ENCODE peak calls at places on chromosomes 13 and 19, in six cellular contexts. G is CD8-positive, alpha-beta T cell; T is testis; Z is tibial nerve; P is suprapubic skin; X is body of pancreas. U is an unnamed sample. For H3K36me3 and H3K9me3, the result is how much of the 10 kb centered on the place peaks cover.

GRCh38 chr13:50290186-50290585 is 274.9 kb downstream of the KCNRG start:
- DNase-seq in G (no peak), P (no peak), T (no peak), Z (no peak), X (no peak), U (no peak)

GRCh38 chr19:47419789-47420188 is 462 bp upstream of the MEIS3 start:
- DNase-seq in G (no peak), Z (no peak), P (no peak), T (no peak), X (no peak), U (no peak)

GRCh38 chr19:13842294-13843103 is 34.4 kb upstream of the NANOS3 start:
- DNase-seq in Z (peak), P (peak), G (peak), X (peak), T (peak), U (peak)

GRCh38 chr13:87666826-87667225 is 4.3 kb upstream of the SLITRK5 start:
- DNase-seq in X (no peak), G (no peak), P (no peak), T (no peak), Z (no peak), U (peak)

GRCh38 chr19:55014714-55015113 is 23.4 kb downstream of the GP6 start:
- DNase-seq in Z (no peak), P (no peak), X (no peak), T (no peak), G (no peak), U (no peak)

GRCh38 chr19:1847684-1848398 is 442 bp downstream of the REXO1 start:
- DNase-seq in P (no peak), X (no peak), Z (no peak), G (no peak), T (peak), U (peak)

GRCh38 chr19:11737964-11738745 is 591 bp downstream of the ZNF823 start:
- DNase-seq in T (peak), X (peak), P (peak), G (peak), Z (peak), U (peak)

GRCh38 chr19:16462757-16463250 is 9.0 kb downstream of the EPS15L1 start:
- DNase-seq in P (no peak), G (no peak), X (no peak), Z (no peak), T (no peak), U (no peak)

GRCh38 chr13:93857126-93857525 is 622.4 kb downstream of the DCT start:
- DNase-seq in G (no peak), X (no peak), Z (no peak), P (no peak), T (no peak), U (no peak)

GRCh38 chr13:108561152-108561551 is 68.3 kb upstream of the MYO16 start:
- DNase-seq in P (no peak), G (no peak), T (no peak), X (no peak), Z (no peak), U (no peak)

GRCh38 chr19:58398545-58398944 is 3.1 kb downstream of the RNF225 start:
- DNase-seq in X (no peak), T (no peak), P (no peak), Z (no peak), G (no peak), U (no peak)

GRCh38 chr13:94601446-94602431 is at the start of gene GPR180:
- DNase-seq in P (peak), X (peak), Z (peak), G (peak), T (peak), U (peak)

GRCh38 chr13:98217597-98217996 is 40.5 kb upstream of the RNF113B start:
- DNase-seq in X (no peak), Z (no peak), P (no peak), T (no peak), G (no peak), U (no peak)

GRCh38 chr19:1364070-1364719 is 19.5 kb upstream of the NDUFS7 start:
- DNase-seq in G (peak), X (no peak), T (no peak), P (no peak), Z (no peak), U (no peak)

GRCh38 chr13:24650157-24650556 is 30.1 kb upstream of the ATP12A start:
- DNase-seq in T (no peak), Z (no peak), P (no peak), X (no peak), G (no peak), U (no peak)

GRCh38 chr13:42041684-42042035 is 6.8 kb upstream of the DGKH start:
- DNase-seq in X (peak), Z (no peak), G (no peak), T (peak), P (no peak), U (peak)

GRCh38 chr13:106367361-106367781 is 168.1 kb downstream of the EFNB2 start:
- DNase-seq in X (no peak), T (no peak), Z (no peak), P (no peak), G (no peak), U (no peak)

GRCh38 chr13:51971520-51972426 is 39.5 kb downstream of the ATP7B start:
- DNase-seq in X (no peak), T (no peak), G (no peak), P (no peak), Z (no peak), U (no peak)

GRCh38 chr13:110261166-110262081 is 45.5 kb downstream of the COL4A1 start:
- DNase-seq in G (no peak), Z (no peak), T (no peak), P (no peak), X (no peak), U (no peak)

GRCh38 chr13:34430294-34430693 is 511.8 kb upstream of the NBEA start:
- DNase-seq in P (no peak), G (no peak), Z (no peak), T (no peak), X (no peak), U (no peak)

GRCh38 chr13:39803851-39804250 is 148.4 kb downstream of the COG6 start:
- DNase-seq in T (no peak), X (no peak), G (no peak), P (no peak), Z (no peak), U (peak)

GRCh38 chr13:41678320-41678719 is 221.0 kb downstream of the RGCC start:
- DNase-seq in Z (no peak), P (no peak), T (no peak), X (no peak), G (no peak), U (no peak)

GRCh38 chr13:37811441-37811840 is 58.1 kb downstream of the TRPC4 start:
- DNase-seq in G (no peak), Z (no peak), X (no peak), T (no peak), P (no peak), U (no peak)

GRCh38 chr13:20145521-20145920 is 15.3 kb downstream of the GJA3 start:
- DNase-seq in P (no peak), T (no peak), Z (no peak), X (no peak), G (no peak), U (no peak)

GRCh38 chr19:18417250-18418033 is 1.8 kb upstream of the SSBP4 start:
- DNase-seq in Z (peak), P (peak), G (no peak), X (peak), T (peak), U (peak)

GRCh38 chr19:52516191-52516590 is 11.3 kb upstream of the ZNF808 start:
- DNase-seq in X (no peak), G (no peak), T (no peak), Z (no peak), P (no peak), U (no peak)

GRCh38 chr19:23440791-23441190 is 45.5 kb upstream of the ZNF91 start:
- DNase-seq in T (peak), Z (no peak), X (no peak), G (no peak), P (no peak), U (peak)

GRCh38 chr13:107275945-107276614 is 708.1 kb upstream of the ARGLU1 start:
- DNase-seq in Z (no peak), G (no peak), T (no peak), X (no peak), P (no peak), U (no peak)

GRCh38 chr19:33724021-33724722 is 72.5 kb upstream of the KCTD15 start:
- DNase-seq in T (no peak), G (no peak), X (no peak), Z (no peak), P (no peak), U (no peak)

GRCh38 chr13:25170554-25171107 is 1.5 kb downstream of the AMER2 start:
- DNase-seq in T (peak), P (no peak), Z (no peak), G (peak), X (no peak), U (no peak)

GRCh38 chr19:38047641-38048040 is 140.6 kb downstream of the SIPA1L3 start:
- DNase-seq in T (no peak), X (no peak), P (no peak), G (no peak), Z (no peak), U (no peak)

GRCh38 chr13:20843177-20843576 is 59.4 kb downstream of the XPO4 start:
- DNase-seq in X (no peak), T (no peak), Z (no peak), P (no peak), G (no peak), U (peak)

GRCh38 chr13:66348745-66349720 is 881.1 kb downstream of the PCDH9 start:
- DNase-seq in Z (no peak), X (peak), P (no peak), G (no peak), T (no peak), U (no peak)

GRCh38 chr19:44894946-44895345 is 3.9 kb downstream of the TOMM40 start:
- DNase-seq in P (no peak), G (no peak), T (no peak), Z (no peak), X (no peak), U (no peak)
- H3K36me3 ChIP-seq in P (half or more), G (under half), T (under half), Z (under half), X (under half), U (half or more)

GRCh38 chr19:57262044-57262443 is 18.2 kb upstream of the ZNF460 start:
- DNase-seq in T (no peak), Z (no peak), G (no peak), P (no peak), X (no peak), U (no peak)

GRCh38 chr19:57267294-57267693 is 13.0 kb upstream of the ZNF460 start:
- DNase-seq in X (no peak), G (no peak), P (no peak), Z (no peak), T (no peak), U (peak)

GRCh38 chr19:57263244-57263643 is 17.0 kb upstream of the ZNF460 start:
- DNase-seq in T (no peak), X (no peak), P (no peak), Z (no peak), G (no peak), U (no peak)
- H3K9me3 ChIP-seq in T (under half), X (under half), P (under half), Z (under half), G (under half), U (under half)

GRCh38 chr19:50003810-50004419 is 21.3 kb downstream of the VRK3 start:
- DNase-seq in Z (no peak), T (no peak), P (no peak), G (no peak), X (peak), U (no peak)

GRCh38 chr19:50005428-50005827 is 19.7 kb downstream of the VRK3 start:
- DNase-seq in Z (no peak), P (no peak), G (no peak), X (no peak), T (no peak), U (no peak)

GRCh38 chr19:50002386-50002960 is 22.7 kb downstream of the VRK3 start:
- DNase-seq in X (no peak), Z (no peak), T (peak), G (no peak), P (no peak), U (no peak)

GRCh38 chr19:50001775-50002174 is 23.4 kb downstream of the VRK3 start:
- DNase-seq in G (no peak), T (no peak), P (no peak), X (no peak), Z (no peak), U (no peak)

GRCh38 chr19:50003254-50003788 is 21.9 kb downstream of the VRK3 start:
- DNase-seq in G (no peak), X (no peak), Z (no peak), T (no peak), P (no peak), U (no peak)
- H3K36me3 ChIP-seq in G (half or more), X (under half), Z (under half), T (under half), P (half or more), U (under half)

DNA sequence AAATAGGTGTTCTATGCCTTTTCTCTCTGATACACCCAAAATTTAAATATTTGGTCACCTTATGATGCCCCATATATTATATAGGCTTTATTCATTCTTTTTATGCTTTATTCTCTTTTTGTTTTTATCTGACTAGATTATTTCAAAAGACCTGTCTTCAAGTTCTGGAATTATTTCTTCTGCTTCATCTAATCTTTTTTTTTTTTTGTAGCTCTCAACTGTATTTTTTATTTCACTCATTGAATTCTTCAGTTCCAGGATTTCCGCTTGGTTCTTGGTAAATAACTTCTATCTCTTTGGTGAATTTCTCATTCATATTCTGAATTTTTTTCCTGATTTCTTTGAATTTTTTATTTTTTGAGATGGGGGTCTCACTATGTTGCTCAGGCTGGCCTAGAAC is 3.9 kb upstream of the CLEC4M start:
- DNase-seq in G (no peak), P (no peak), X (no peak), T (no peak), Z (no peak), U (no peak)
- H3K9me3 ChIP-seq in G (under half), P (under half), X (under half), T (under half), Z (under half), U (under half)

GRCh38 chr19:5691930-5692784 is 2.1 kb downstream of the RPL36 start:
- DNase-seq in T (no peak), P (no peak), X (no peak), G (no peak), Z (no peak), U (no peak)

GRCh38 chr19:5690125-5690954 is at the start of gene RPL36:
- DNase-seq in Z (peak), G (peak), P (peak), X (peak), T (peak), U (peak)

GRCh38 chr19:5691205-5691929 is 1.3 kb downstream of the RPL36 start:
- DNase-seq in Z (no peak), G (peak), X (peak), P (no peak), T (peak), U (peak)

GRCh38 chr19:5692785-5693194 is 2.7 kb downstream of the RPL36 start:
- DNase-seq in Z (no peak), P (no peak), X (no peak), G (no peak), T (no peak), U (no peak)

DNA sequence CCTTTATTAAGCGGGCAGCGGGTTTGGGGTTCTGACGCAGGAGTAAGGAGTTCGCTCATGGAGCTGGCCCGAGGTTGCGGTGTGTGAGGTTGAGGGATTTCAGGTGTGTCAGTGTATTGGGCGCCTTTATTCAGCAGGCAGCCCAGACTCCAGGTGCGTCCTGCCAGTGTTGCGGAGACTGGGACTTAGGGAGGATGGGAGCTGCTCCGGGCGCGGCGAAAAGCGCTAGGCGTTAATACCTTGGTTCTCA is 785 bp downstream of the RPL36 start:
- DNase-seq in Z (no peak), P (no peak), G (no peak), X (no peak), T (no peak), U (no peak)
- H3K36me3 ChIP-seq in Z (under half), P (under half), G (under half), X (under half), T (under half), U (half or more)